ENCODE peak calls at places on chromosomes 5 and 9, in six cellular contexts. E is cardiac muscle cell, V is lower leg skin, I is foreskin fibroblast, P is endothelial cell of umbilical vein, N is Peyer's patch. A is an unnamed sample.

GRCh38 chr9:130693426-130694191 is at the start of gene EXOSC2:
- DNase-seq in N (peak; percentile 99), V (peak; percentile 99), E (peak; percentile 99), P (peak; percentile 99), I (peak; percentile 99), A (peak; percentile 99)

GRCh38 chr5:89707891-89708290 is 701.7 kb downstream of the CETN3 start:
- DNase-seq in P (no peak), N (no peak), V (no peak), I (no peak), E (no peak), A (no peak)

GRCh38 chr9:4038182-4038723 is 261.6 kb downstream of the GLIS3 start:
- DNase-seq in E (peak; percentile 56), P (no peak), N (no peak), V (no peak), I (peak; percentile 10), A (peak; percentile 22)

GRCh38 chr5:56900395-56900794 is 9.0 kb upstream of the SETD9 start:
- DNase-seq in I (peak; percentile 52), E (peak; percentile 55), N (no peak), V (no peak), P (peak; percentile 42), A (peak; percentile 47)

GRCh38 chr9:125805057-125805456 is 57.9 kb downstream of the PBX3 start:
- DNase-seq in E (peak; percentile 65), I (peak; percentile 82), N (no peak), V (no peak), P (no peak), A (no peak)

GRCh38 chr5:98786178-98786853 is 12.9 kb downstream of the RGMB start:
- DNase-seq in I (peak; percentile 44), P (no peak), V (no peak), E (peak; percentile 57), N (no peak), A (peak; percentile 56)

GRCh38 chr5:32445831-32446614 is 1.5 kb upstream of the ZFR start:
- DNase-seq in V (no peak), N (no peak), P (no peak), I (no peak), E (no peak), A (no peak)

GRCh38 chr5:148075529-148075928 is 11.7 kb downstream of the SPINK5 start:
- DNase-seq in N (no peak), P (no peak), E (no peak), V (no peak), I (no peak), A (no peak)

GRCh38 chr5:73655521-73656160 is 29.6 kb downstream of the ARHGEF28 start:
- DNase-seq in I (no peak), N (no peak), P (no peak), V (no peak), E (no peak), A (no peak)

GRCh38 chr9:74953235-74953741 is 576 bp upstream of the C9orf40 start:
- DNase-seq in N (no peak), P (peak; percentile 5), I (peak; percentile 70), V (no peak), E (no peak), A (peak; percentile 9)

GRCh38 chr9:2424564-2425153 is 196.9 kb upstream of the VLDLR start:
- DNase-seq in I (no peak), P (no peak), V (no peak), N (no peak), E (peak; percentile 90), A (peak; percentile 55)

GRCh38 chr5:55691265-55692105 is 20.6 kb downstream of the SLC38A9 start:
- DNase-seq in E (peak; percentile 73), N (no peak), V (no peak), I (peak; percentile 62), P (peak; percentile 57), A (peak; percentile 75)

GRCh38 chr9:78468231-78468630 is 171.3 kb downstream of the PSAT1 start:
- DNase-seq in P (no peak), V (no peak), N (no peak), E (no peak), I (no peak), A (no peak)

GRCh38 chr5:429453-430188 is 13.4 kb upstream of the EXOC3 start:
- DNase-seq in N (peak; percentile 49), I (peak; percentile 90), V (peak; percentile 43), P (no peak), E (peak; percentile 66), A (peak; percentile 71)

GRCh38 chr5:140115186-140115500 is 1.2 kb downstream of the PURA start:
- DNase-seq in P (no peak), I (no peak), V (no peak), N (no peak), E (no peak), A (no peak)
- H3K4me3 ChIP-seq in P (peak overlapping the region; percentile 69), I (peak overlapping the region; percentile 74), V (no peak overlapping the region), N (peak overlapping the region; percentile 77), E (peak overlapping the region; percentile 67), A (peak overlapping the region; percentile 78)

DNA sequence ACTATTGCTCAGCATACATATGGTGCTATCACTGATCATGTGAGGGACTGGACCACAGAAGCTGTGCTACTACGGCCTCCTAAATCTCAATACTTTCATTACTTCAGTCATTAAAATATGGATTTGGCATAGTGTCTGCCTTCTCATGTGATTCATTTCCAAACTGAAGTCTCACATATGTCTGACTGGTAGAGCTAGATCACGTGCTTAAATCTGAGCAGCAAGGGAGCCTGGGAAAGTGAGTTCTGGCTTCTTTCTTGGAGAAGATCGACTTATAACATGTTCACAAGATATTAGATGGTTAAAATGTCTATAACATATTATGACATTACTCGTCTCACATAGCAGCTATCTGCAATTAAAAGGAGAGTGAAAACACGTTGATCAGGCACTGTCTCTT is 8.3 kb downstream of the KIF4B start:
- DNase-seq in N (no peak), P (no peak), E (no peak), V (no peak), I (no peak), A (no peak)
- TF ChIP-seq CTCF in N (no peak), P (no peak), E (no peak), V (no peak), I (no peak), A (no peak)

GRCh38 chr9:105972805-105973204 is 278.5 kb downstream of the TMEM38B start:
- DNase-seq in I (no peak), E (no peak), P (no peak), N (no peak), V (no peak), A (no peak)

GRCh38 chr9:105964171-105964570 is 269.8 kb downstream of the TMEM38B start:
- DNase-seq in V (no peak), E (no peak), I (no peak), P (no peak), N (no peak), A (no peak)

GRCh38 chr9:105969672-105970071 is 275.3 kb downstream of the TMEM38B start:
- DNase-seq in I (no peak), E (peak; percentile 3), P (no peak), V (no peak), N (no peak), A (no peak)

GRCh38 chr9:105967798-105968197 is 273.5 kb downstream of the TMEM38B start:
- DNase-seq in E (no peak), N (no peak), V (no peak), P (no peak), I (no peak), A (no peak)

GRCh38 chr9:105968811-105969466 is 274.6 kb downstream of the TMEM38B start:
- DNase-seq in E (no peak), N (no peak), V (no peak), P (no peak), I (no peak), A (no peak)
- H3K4me3 ChIP-seq in E (no peak overlapping the region), N (no peak overlapping the region), V (no peak overlapping the region), P (no peak overlapping the region), I (no peak overlapping the region), A (no peak overlapping the region)

GRCh38 chr9:97694768-97695167 is 2.4 kb downstream of the XPA start:
- DNase-seq in I (no peak), V (no peak), P (no peak), N (no peak), E (no peak), A (no peak)
- TF ChIP-seq CTCF in I (no peak), V (no peak), P (no peak), N (no peak), E (no peak), A (no peak)

GRCh38 chr5:150021491-150022162 is 21.1 kb downstream of the HMGXB3 start:
- DNase-seq in I (peak; percentile 24), E (peak; percentile 67), N (no peak), V (no peak), P (peak; percentile 94), A (no peak)
- H3K4me3 ChIP-seq in I (no peak overlapping the region), E (no peak overlapping the region), N (no peak overlapping the region), V (no peak overlapping the region), P (no peak overlapping the region), A (no peak overlapping the region)

DNA sequence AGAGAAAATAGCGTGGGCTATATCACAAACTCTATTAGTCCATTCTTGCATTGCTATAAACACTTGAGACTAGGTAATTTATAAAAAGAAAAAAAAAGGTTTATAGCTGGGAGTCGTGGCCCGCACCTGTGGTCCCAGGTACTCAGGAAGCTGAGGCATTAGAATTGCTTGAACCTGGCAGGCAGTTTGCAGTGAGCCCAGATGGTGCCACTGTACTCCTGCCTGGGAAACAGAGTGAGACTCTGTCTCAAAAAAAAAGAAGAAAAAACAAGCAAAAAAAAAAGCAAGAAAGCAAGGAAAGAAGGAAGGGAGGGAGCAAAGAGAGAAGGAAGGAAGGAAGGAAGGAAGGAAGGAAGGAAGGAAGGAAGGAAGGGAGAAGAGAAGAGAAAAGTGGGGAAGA is 904.2 kb upstream of the EDIL3 start:
- DNase-seq in P (no peak), I (no peak), E (no peak), V (no peak), N (no peak), A (no peak)
- TF ChIP-seq CTCF in P (no peak), I (no peak), E (no peak), V (no peak), N (no peak), A (no peak)

GRCh38 chr5:149418910-149419531 is 39.9 kb upstream of the IL17B start:
- DNase-seq in E (no peak), N (no peak), I (no peak), P (no peak), V (no peak), A (no peak)

GRCh38 chr5:149421834-149422233 is 42.7 kb upstream of the IL17B start:
- DNase-seq in N (no peak), E (peak; percentile 75), V (no peak), I (peak; percentile 62), P (no peak), A (peak; percentile 63)

GRCh38 chr5:149419532-149420485 is 40.7 kb upstream of the IL17B start:
- DNase-seq in V (no peak), N (no peak), P (no peak), I (no peak), E (peak; percentile 51), A (peak; percentile 74)

GRCh38 chr5:149421372-149421685 is 42.2 kb upstream of the IL17B start:
- DNase-seq in N (no peak), P (no peak), E (no peak), V (no peak), I (no peak), A (no peak)

GRCh38 chr5:149420509-149421371 is 41.6 kb upstream of the IL17B start:
- DNase-seq in N (peak; percentile 63), V (no peak), I (peak; percentile 97), E (peak; percentile 66), P (no peak), A (peak; percentile 90)
- H3K4me3 ChIP-seq in N (no peak overlapping the region), V (no peak overlapping the region), I (no peak overlapping the region), E (no peak overlapping the region), P (no peak overlapping the region), A (no peak overlapping the region)

GRCh38 chr9:111433082-111433481 is 51.1 kb downstream of the ECPAS start:
- DNase-seq in I (no peak), V (no peak), N (no peak), E (no peak), P (no peak), A (no peak)
- TF ChIP-seq CTCF in I (no peak), V (no peak), N (no peak), E (no peak), P (no peak), A (no peak)